ENCODE peak calls at places on chromosomes 12 and 14, in six cellular contexts. W is A549, K is stomach, V is heart left ventricle, P is HepG2, T is ovary. B is an unnamed sample.

GRCh38 chr12:118960161-118960560 is 21.2 kb upstream of the SRRM4 start:
- DNase-seq in W (no peak), K (no peak), V (no peak), P (no peak), T (no peak), B (no peak)

GRCh38 chr12:106840217-106840616 is 65.7 kb downstream of the RIC8B start:
- DNase-seq in W (peak; percentile 25), K (no peak), V (no peak), P (peak; percentile 65), T (no peak), B (no peak)

GRCh38 chr14:81219821-81220487 is 805 bp downstream of the GTF2A1 start:
- DNase-seq in W (no peak), K (peak; percentile 43), V (peak; percentile 78), P (peak; percentile 6), T (peak; percentile 50), B (no peak)

GRCh38 chr12:128729628-128730121 is 94.1 kb downstream of the SLC15A4 start:
- DNase-seq in W (no peak), K (no peak), V (no peak), P (peak; percentile 5), T (no peak), B (no peak)

GRCh38 chr14:55271572-55272414 is 572 bp downstream of the FBXO34 start:
- DNase-seq in W (peak; percentile 98), K (peak; percentile 68), V (peak; percentile 80), P (peak; percentile 41), T (peak; percentile 79), B (peak; percentile 73)

GRCh38 chr12:6951551-6952120 is 480 bp downstream of the PTPN6 start:
- DNase-seq in W (no peak), K (no peak), V (no peak), P (no peak), T (no peak), B (no peak)

GRCh38 chr14:94355191-94355794 is 32.2 kb upstream of the SERPINA6 start:
- DNase-seq in W (no peak), K (peak; percentile 60), V (no peak), P (peak; percentile 85), T (peak; percentile 31), B (peak; percentile 62)

GRCh38 chr12:18153826-18154225 is 63.8 kb upstream of the RERGL start:
- DNase-seq in W (no peak), K (no peak), V (no peak), P (no peak), T (no peak), B (no peak)

GRCh38 chr12:53989227-53990113 is 4.5 kb downstream of the HOXC10 start:
- DNase-seq in W (peak; percentile 69), K (no peak), V (no peak), P (peak; percentile 56), T (no peak), B (no peak)

GRCh38 chr12:105562727-105563072 is 232.2 kb downstream of the C12orf75 start:
- DNase-seq in W (peak; percentile 41), K (peak; percentile 29), V (no peak), P (no peak), T (no peak), B (no peak)

GRCh38 chr12:130281157-130281799 is 56.4 kb upstream of the PIWIL1 start:
- DNase-seq in W (peak; percentile 25), K (no peak), V (no peak), P (no peak), T (no peak), B (no peak)

GRCh38 chr12:108586306-108586705 is 11.6 kb downstream of the TMEM119 start:
- DNase-seq in W (no peak), K (no peak), V (no peak), P (no peak), T (no peak), B (no peak)

GRCh38 chr12:32049956-32050355 is 56.7 kb upstream of the BICD1 start:
- DNase-seq in W (no peak), K (no peak), V (no peak), P (no peak), T (no peak), B (no peak)

GRCh38 chr14:102693006-102693755 is 84.1 kb upstream of the TRAF3 start:
- DNase-seq in W (no peak), K (no peak), V (no peak), P (peak; percentile 61), T (no peak), B (no peak)

GRCh38 chr14:90061849-90062794 is at the start of gene KCNK13:
- DNase-seq in W (no peak), K (no peak), V (peak; percentile 63), P (no peak), T (no peak), B (no peak)

GRCh38 chr14:28482644-28483043 is 283.9 kb upstream of the FOXG1 start:
- DNase-seq in W (no peak), K (no peak), V (no peak), P (no peak), T (no peak), B (no peak)

GRCh38 chr14:31219169-31219568 is 11.6 kb upstream of the HECTD1 start:
- DNase-seq in W (no peak), K (no peak), V (no peak), P (no peak), T (no peak), B (no peak)

GRCh38 chr14:100825691-100826331 is at the start of gene MEG3:
- DNase-seq in W (peak; percentile 17), K (no peak), V (peak; percentile 65), P (no peak), T (peak; percentile 87), B (no peak)

GRCh38 chr12:48123169-48123568 is 4.0 kb downstream of the PFKM start:
- DNase-seq in W (no peak), K (no peak), V (no peak), P (peak; percentile 9), T (no peak), B (no peak)

GRCh38 chr12:48119834-48120195 is 651 bp downstream of the PFKM start:
- DNase-seq in W (no peak), K (no peak), V (no peak), P (no peak), T (no peak), B (no peak)

GRCh38 chr12:48121522-48121921 is 2.4 kb downstream of the PFKM start:
- DNase-seq in W (no peak), K (no peak), V (no peak), P (no peak), T (no peak), B (no peak)

GRCh38 chr12:48119078-48119833 is at the start of gene PFKM:
- DNase-seq in W (peak; percentile 93), K (peak; percentile 79), V (peak; percentile 80), P (no peak), T (peak; percentile 91), B (peak; percentile 75)

GRCh38 chr12:48122065-48122834 is 3.1 kb downstream of the PFKM start:
- DNase-seq in W (no peak), K (no peak), V (no peak), P (no peak), T (no peak), B (no peak)
- H3K4me3 ChIP-seq in W (no peak overlapping the region), K (no peak overlapping the region), V (peak overlapping the region; percentile 37), P (no peak overlapping the region), T (no peak overlapping the region), B (no peak overlapping the region)

DNA sequence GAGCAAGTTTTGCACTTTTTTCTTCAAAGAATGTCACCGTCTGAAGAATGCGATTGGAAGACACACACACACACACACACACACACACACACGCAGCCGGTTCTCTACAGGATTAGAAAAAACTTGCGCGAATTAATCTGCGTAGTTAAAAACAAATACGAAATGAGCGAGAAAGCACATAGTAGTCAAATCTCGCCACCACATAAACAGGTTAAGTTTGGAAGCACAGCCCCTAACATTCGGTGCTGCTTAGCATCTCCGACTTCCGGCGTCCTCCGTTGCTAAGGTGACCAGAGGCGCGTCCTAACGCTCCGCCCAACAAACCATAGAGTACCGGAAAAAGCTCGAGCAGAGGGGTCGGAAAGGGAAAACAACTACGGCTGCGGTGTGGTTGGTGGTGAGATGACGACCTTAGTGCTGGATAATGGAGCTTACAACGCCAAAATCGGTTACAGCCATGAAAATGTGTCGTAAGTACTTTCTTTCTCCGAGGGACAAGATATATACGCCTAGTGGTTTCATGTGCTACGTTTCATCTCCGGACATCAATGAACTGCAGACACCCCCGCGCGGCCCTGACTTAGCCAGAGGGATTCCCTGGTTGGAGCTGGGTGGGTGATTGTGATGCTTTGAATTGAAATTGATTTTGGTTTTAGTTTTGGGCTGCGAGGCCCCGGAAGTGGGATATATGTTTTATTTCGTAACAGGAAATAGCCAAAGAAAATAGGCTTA is at the start of gene ACTR6:
- DNase-seq in W (peak; percentile 93), K (peak; percentile 96), V (peak; percentile 95), P (peak; percentile 93), T (peak; percentile 97), B (peak; percentile 99)
- TF ChIP-seq CTCF in W (no peak), K (no peak), V (no peak), P (no peak), T (no peak), B (no peak)

DNA sequence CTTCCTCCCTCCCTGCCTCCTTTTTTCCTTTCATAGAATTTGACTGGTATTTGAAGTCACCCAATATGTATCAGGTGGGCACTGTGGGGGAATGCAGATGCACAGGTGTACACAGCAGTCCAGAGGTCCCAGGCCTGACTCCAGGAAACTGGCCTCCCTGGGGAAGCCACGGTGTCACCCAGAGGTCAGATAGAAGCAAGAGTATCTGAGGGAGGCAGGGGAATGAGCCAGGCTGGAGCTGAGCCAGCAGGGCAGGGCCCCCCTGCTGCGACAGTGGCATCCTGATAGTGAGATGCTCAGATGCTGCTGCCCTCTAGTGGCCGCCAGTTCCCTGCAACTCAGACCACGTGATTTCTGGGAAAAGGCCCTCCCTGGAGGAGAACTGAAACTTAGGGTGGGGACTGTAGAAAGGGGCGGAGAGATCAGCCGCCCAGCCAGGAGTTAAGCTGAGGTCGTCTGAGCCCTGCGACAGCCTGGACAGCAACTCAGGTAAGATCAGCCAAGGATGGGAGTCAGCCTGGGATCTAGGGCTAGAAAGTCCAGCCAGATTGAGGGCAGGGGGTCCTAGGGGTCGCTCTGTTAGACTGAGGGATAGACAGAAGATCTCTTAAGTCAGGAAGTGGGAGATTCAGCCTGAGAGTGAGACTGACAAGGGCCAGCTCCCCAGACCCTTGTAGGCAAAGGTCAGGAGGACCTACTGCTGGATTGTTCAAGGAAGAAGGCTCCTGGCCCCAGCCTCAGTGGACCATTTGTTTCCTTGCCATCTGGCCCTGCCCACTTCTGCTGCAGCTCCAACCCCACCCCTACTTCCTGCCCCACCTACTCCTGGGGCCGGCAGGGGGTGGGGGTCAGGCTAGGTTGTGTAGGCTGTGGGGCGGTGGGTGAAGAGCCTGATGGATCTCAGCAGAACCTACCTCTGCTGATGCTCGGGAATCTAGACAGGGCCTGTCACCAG is at the start of gene IRF9:
- DNase-seq in W (peak; percentile 96), K (peak; percentile 98), V (peak; percentile 97), P (peak; percentile 99), T (peak; percentile 96), B (peak; percentile 99)
- TF ChIP-seq POLR2A in W (no peak), K (no peak), V (no peak), P (no peak), T (peak; percentile 51), B (peak; percentile 80)

DNA sequence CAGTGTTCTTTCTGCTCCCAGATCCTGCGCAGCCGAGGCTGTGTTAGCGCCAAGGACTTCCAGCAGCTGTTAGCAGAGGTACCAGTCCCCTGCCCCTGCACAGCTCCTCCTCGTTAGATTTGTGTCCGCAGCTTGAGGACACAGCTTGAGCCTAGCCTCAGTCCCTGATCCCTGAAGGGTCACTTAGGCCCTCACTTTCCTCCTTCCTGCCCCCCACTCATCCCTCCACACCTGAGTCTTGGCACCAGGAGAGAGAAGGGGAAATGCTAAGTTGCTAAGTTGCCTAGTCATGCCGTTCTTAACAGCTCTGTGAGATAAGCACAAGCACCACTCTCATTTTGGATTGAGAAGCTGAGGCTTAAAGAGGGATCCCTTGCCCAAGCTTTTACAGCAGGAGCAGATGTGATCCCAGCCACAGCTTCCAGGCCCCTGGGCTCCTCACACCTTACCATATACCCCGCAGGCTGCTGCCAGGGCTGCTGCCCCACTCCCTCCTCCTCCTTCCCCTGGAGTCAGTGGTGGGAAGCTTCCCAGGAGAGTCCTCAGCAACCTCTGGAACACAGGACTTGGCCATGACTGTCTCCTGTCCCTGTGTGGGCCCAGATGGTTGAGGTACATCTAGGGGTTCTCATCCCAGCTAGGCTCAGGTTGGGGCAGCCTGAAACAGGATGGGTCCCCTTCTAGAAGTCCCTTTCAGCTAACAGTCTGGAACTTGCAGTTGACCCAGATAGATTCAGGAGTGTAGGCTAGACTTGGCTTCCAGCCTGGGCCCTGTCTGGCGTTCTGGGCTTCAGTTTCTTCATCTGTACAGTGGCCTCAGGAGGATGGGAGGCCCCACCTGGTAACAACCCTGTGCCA is 975 bp downstream of the OGFOD2 start:
- DNase-seq in W (no peak), K (no peak), V (no peak), P (no peak), T (no peak), B (no peak)
- H3K4me3 ChIP-seq in W (peak overlapping the region; percentile 79), K (peak overlapping the region; percentile 80), V (peak overlapping the region; percentile 94), P (peak overlapping the region; percentile 83), T (peak overlapping the region; percentile 81), B (peak overlapping the region; percentile 97)